ENCODE peak calls at places on chromosomes 5 and 9, in eight cellular contexts. H is HCT116, L is SK-N-SH, D is endothelial cell of umbilical vein, G is HepG2, K is H1, R is GM12878, W is K562. A is an unnamed sample.

GRCh38 chr5:13378073-13378472 is 566.4 kb downstream of the DNAH5 start:
- DNase-seq in R (no peak), K (no peak), G (no peak), L (no peak), D (peak), H (no peak), W (no peak), A (no peak)

GRCh38 chr9:129958771-129959170 is 84.2 kb downstream of the FNBP1 start:
- DNase-seq in W (no peak), G (no peak), L (no peak), H (no peak), K (no peak), R (no peak), D (no peak), A (no peak)

GRCh38 chr5:134245101-134245604 is 19.3 kb upstream of the PPP2CA start:
- DNase-seq in G (peak), W (no peak), H (no peak), L (no peak), K (no peak), D (peak), R (no peak), A (no peak)

GRCh38 chr9:128927731-128928411 is 7.1 kb downstream of the PHYHD1 start:
- DNase-seq in D (peak), R (peak), K (peak), W (peak), L (peak), G (no peak), H (peak), A (no peak)

GRCh38 chr5:82512025-82512424 is 233.9 kb upstream of the RPS23 start:
- DNase-seq in L (no peak), R (peak), K (no peak), D (no peak), G (no peak), H (no peak), W (no peak), A (no peak)

GRCh38 chr9:133632806-133633680 is 3.1 kb upstream of the DBH start:
- DNase-seq in H (no peak), D (no peak), K (no peak), L (peak), R (no peak), G (no peak), W (no peak), A (no peak)

GRCh38 chr5:3601929-3602712 is 6.5 kb downstream of the IRX1 start:
- DNase-seq in G (no peak), W (no peak), K (peak), D (no peak), L (peak), R (no peak), H (no peak), A (no peak)

GRCh38 chr9:27433599-27434325 is 90.3 kb upstream of the IFNK start:
- DNase-seq in H (no peak), R (no peak), L (no peak), W (no peak), G (no peak), D (no peak), K (no peak), A (no peak)

GRCh38 chr5:146718628-146719027 is 159.9 kb downstream of the PPP2R2B start:
- DNase-seq in H (no peak), R (no peak), W (no peak), K (no peak), G (no peak), D (no peak), L (no peak), A (no peak)

GRCh38 chr9:22008662-22009562 is at the start of gene CDKN2B:
- DNase-seq in L (peak), W (no peak), K (peak), R (no peak), G (peak), H (peak), D (peak), A (no peak)

GRCh38 chr5:9544502-9545300 is 1.2 kb downstream of the SEMA5A start:
- DNase-seq in R (no peak), D (peak), W (peak), G (peak), H (no peak), K (peak), L (peak), A (no peak)

GRCh38 chr5:137666109-137666850 is 69.6 kb downstream of the KLHL3 start:
- DNase-seq in D (peak), K (no peak), G (no peak), H (no peak), R (peak), L (no peak), W (no peak), A (no peak)

GRCh38 chr9:7879551-7880245 is 80.1 kb upstream of the DMAC1 start:
- DNase-seq in D (no peak), W (no peak), L (no peak), R (no peak), H (no peak), K (peak), G (no peak), A (no peak)

GRCh38 chr5:32138839-32139493 is 35.2 kb downstream of the GOLPH3 start:
- DNase-seq in D (no peak), W (no peak), G (no peak), R (no peak), H (no peak), K (no peak), L (no peak), A (peak)

GRCh38 chr9:88642333-88642732 is 107.4 kb downstream of the NXNL2 start:
- DNase-seq in D (no peak), K (no peak), L (no peak), H (no peak), R (no peak), G (no peak), W (no peak), A (no peak)

GRCh38 chr5:163024936-163025335 is 412.5 kb upstream of the CCNG1 start:
- DNase-seq in L (no peak), G (no peak), H (no peak), W (no peak), K (no peak), D (no peak), R (no peak), A (no peak)

DNA sequence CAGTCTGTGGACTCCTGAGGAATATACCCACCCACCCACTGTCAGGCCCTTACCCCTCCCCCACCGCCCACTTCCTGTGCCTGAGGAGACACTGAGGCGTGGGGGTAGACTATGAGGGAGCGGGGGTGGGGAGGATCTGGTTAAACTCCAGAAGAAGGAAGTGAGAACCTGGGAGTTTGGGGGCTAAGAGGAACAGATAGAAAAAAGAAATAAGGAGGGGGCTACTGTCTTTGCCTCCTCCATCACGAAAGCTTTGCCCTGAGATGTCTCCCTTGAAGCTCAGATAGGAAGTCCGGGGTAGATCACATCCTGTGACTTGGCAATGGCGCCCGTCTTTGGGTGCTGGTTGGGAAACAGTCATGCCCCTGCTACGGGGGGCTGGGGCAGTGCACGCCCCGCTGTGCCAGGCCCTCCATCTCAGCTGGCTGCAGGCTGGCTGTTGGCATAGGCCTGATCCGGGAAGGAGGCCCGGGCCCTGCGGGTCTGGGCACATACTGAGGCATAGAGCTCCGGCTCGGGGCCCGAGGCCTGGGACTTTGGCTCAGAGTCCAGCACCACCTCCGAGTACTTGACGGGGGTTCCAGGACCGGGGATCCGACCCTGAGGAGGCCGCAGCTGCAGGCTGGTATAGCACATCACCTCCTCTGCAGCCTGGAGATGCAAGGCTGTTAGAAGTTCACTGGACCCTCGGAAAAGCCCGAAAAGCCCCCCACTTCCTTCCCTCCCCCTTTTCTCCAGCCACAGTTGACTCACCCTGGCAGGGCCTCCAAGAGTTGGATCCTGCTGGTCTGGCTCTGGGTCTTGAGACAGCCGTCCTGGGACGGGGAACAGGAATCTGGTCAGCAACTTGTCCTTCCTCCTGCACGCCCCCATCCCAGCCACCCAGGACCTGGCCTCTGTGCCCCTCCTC is 1.0 kb downstream of the SIT1 start:
- DNase-seq in D (no peak), H (no peak), W (peak), L (no peak), G (no peak), R (no peak), K (no peak), A (no peak)
- TF ChIP-seq POLR2AphosphoS5 in D (no peak), H (no peak), W (no peak), L (no peak), G (no peak), R (peak), K (no peak), A (no peak)

GRCh38 chr5:41335596-41335995 is 122.3 kb upstream of the C6 start:
- DNase-seq in L (no peak), H (no peak), D (no peak), G (no peak), R (no peak), K (no peak), W (no peak), A (no peak)

GRCh38 chr5:41334758-41335157 is 121.4 kb upstream of the C6 start:
- DNase-seq in R (no peak), G (no peak), H (no peak), D (no peak), W (no peak), L (no peak), K (no peak), A (no peak)

GRCh38 chr5:41336471-41336870 is 123.1 kb upstream of the C6 start:
- DNase-seq in L (no peak), D (no peak), G (no peak), R (no peak), K (no peak), W (no peak), H (no peak), A (no peak)

GRCh38 chr5:41337240-41337639 is 123.9 kb upstream of the C6 start:
- DNase-seq in K (no peak), D (no peak), W (no peak), R (no peak), L (no peak), G (no peak), H (no peak), A (no peak)

DNA sequence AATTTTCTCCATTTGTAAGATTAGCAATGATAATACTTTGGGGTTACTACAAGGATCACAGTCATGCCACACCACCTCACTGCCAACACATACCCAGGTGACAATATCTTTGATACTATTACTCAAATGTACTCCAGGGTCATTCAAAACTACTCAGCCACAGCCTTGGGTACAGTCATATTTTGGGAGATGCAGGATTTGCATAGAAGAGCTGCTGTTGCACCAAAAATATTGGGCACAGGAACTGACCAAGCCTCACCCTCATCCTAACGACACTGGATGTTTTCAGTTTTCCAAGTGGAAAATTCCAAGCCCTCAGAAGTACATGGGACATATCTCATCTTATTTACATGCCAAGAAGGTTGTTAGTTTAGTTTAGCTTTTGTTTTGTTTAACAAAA is 120.9 kb upstream of the C6 start:
- DNase-seq in G (no peak), L (no peak), W (no peak), R (no peak), K (no peak), D (no peak), H (no peak), A (no peak)
- H3K4me3 ChIP-seq in G (no peak), L (no peak), W (no peak), R (no peak), K (no peak), D (no peak), H (no peak), A (peak)

DNA sequence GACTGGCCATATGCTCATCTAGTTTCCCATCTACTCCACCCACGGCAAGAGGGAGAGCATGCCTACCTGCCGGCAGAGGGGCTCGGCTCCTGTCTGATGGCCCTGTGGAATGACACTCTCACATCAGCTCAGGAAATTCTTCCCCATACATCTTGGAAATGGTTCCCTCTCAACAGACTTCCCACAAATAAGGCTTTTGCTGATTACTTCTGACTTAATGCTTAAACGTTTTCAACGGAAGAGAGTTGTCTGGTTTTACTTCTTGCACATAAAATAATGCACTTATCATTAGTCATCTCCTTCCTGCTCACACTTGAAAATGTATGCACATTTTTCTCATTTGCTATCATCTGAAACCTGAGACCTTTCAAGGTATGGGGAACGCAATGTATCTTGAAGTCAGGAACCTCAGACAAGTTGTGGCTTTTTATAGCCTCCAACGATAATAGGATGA is 129.5 kb downstream of the TTLL11 start:
- DNase-seq in H (no peak), R (no peak), G (no peak), L (no peak), K (no peak), D (peak), W (no peak), A (no peak)
- H3K9ac ChIP-seq in H (no peak), R (no peak), G (no peak), L (peak), K (no peak), D (peak), W (no peak), A (no peak)

GRCh38 chr9:116837038-116837998 is 150.2 kb downstream of the TRIM32 start:
- DNase-seq in W (no peak), L (no peak), H (no peak), K (no peak), G (no peak), D (no peak), R (no peak), A (no peak)
- TF ChIP-seq POLR2AphosphoS5 in W (no peak), L (no peak), H (no peak), K (no peak), G (no peak), D (no peak), R (no peak), A (no peak)